ENCODE peak calls at places on chromosome 2, in nine cellular contexts. P is suprapubic skin; J is kidney glomerular epithelial cell; H is cerebellar cortex; V is astrocyte of the cerebellum; I is H7; N is stimulated activated CD4-positive, alpha-beta T cell treated with anti-CD3 and anti-CD28 coated beads, Interleukin-4, amount 100 ng/mL, for 48 hours; R is foreskin fibroblast; G is ovary. E is an unnamed sample.

GRCh38 chr2:223696719-223697118 is 94.6 kb upstream of the SCG2 start:
- DNase-seq in J (peak; percentile 35), H (no peak), P (no peak), G (no peak), N (no peak), R (peak; percentile 59), I (no peak), V (no peak), E (peak; percentile 61)

GRCh38 chr2:72915076-72915906 is 2.0 kb upstream of the EMX1 start:
- DNase-seq in G (no peak), I (peak; percentile 80), N (no peak), P (peak; percentile 44), H (no peak), V (no peak), R (no peak), J (no peak), E (no peak)

GRCh38 chr2:219402665-219403515 is 15.2 kb upstream of the DNPEP start:
- DNase-seq in I (peak; percentile 90), H (peak; percentile 87), N (peak; percentile 40), V (peak; percentile 80), P (no peak), R (peak; percentile 90), G (peak; percentile 77), J (peak; percentile 56), E (peak; percentile 83)

GRCh38 chr2:18976112-18976961 is 382.1 kb downstream of the OSR1 start:
- DNase-seq in V (peak; percentile 74), G (no peak), I (no peak), J (peak; percentile 6), R (peak; percentile 95), P (no peak), H (no peak), N (no peak), E (peak; percentile 83)

GRCh38 chr2:72136933-72137497 is 10.6 kb downstream of the CYP26B1 start:
- DNase-seq in G (no peak), R (no peak), H (no peak), N (no peak), P (peak; percentile 60), J (no peak), V (no peak), I (peak; percentile 70), E (no peak)

GRCh38 chr2:10891848-10892247 is 19.9 kb upstream of the KCNF1 start:
- DNase-seq in J (no peak), I (no peak), P (no peak), G (no peak), N (no peak), V (no peak), H (no peak), R (no peak), E (no peak)

GRCh38 chr2:173427887-173428683 is 73.4 kb downstream of the CDCA7 start:
- DNase-seq in N (no peak), R (peak; percentile 62), P (no peak), I (no peak), H (no peak), G (no peak), J (no peak), V (peak; percentile 49), E (peak; percentile 64)

GRCh38 chr2:152042636-152043615 is 55.9 kb downstream of the CACNB4 start:
- DNase-seq in G (no peak), P (no peak), H (no peak), N (no peak), J (no peak), V (no peak), R (no peak), I (no peak), E (no peak)

GRCh38 chr2:167581961-167582574 is 665.3 kb downstream of the STK39 start:
- DNase-seq in H (peak; percentile 70), V (peak; percentile 13), R (peak; percentile 50), G (no peak), I (no peak), J (peak; percentile 82), N (no peak), P (no peak), E (peak; percentile 55)

E was measured in A172.